ENCODE peak calls at places on chromosomes 2 and 18, in nine cellular contexts. One of them, this sample, is unnamed.

GRCh38 chr2:20362701-20363435 is 12.2 kb upstream of the PUM2 start:
- DNase-seq in GM13976: no peak
- DNase-seq in colonic mucosa: no peak
- DNase-seq in lower leg skin: no peak
- DNase-seq in GM06990: no peak
- DNase-seq in NB4: no peak
- DNase-seq in sigmoid colon: no peak
- DNase-seq in osteocyte: peak
- DNase-seq in K562: no peak
- DNase-seq in this sample: no peak

GRCh38 chr2:161788175-161788574 is 164.0 kb downstream of the SLC4A10 start:
- DNase-seq in GM13976: no peak
- DNase-seq in colonic mucosa: no peak
- DNase-seq in lower leg skin: no peak
- DNase-seq in GM06990: no peak
- DNase-seq in NB4: no peak
- DNase-seq in sigmoid colon: no peak
- DNase-seq in osteocyte: no peak
- DNase-seq in K562: no peak
- DNase-seq in this sample: no peak

GRCh38 chr2:210557721-210558120 is 1.3 kb downstream of the CPS1 start:
- DNase-seq in GM13976: no peak
- DNase-seq in colonic mucosa: no peak
- DNase-seq in lower leg skin: no peak
- DNase-seq in GM06990: no peak
- DNase-seq in NB4: no peak
- DNase-seq in sigmoid colon: no peak
- DNase-seq in osteocyte: no peak
- DNase-seq in K562: no peak
- DNase-seq in this sample: no peak

GRCh38 chr2:236912316-236913153 is 173.2 kb upstream of the COPS8 start:
- DNase-seq in GM13976: no peak
- DNase-seq in colonic mucosa: no peak
- DNase-seq in lower leg skin: no peak
- DNase-seq in GM06990: no peak
- DNase-seq in NB4: no peak
- DNase-seq in sigmoid colon: no peak
- DNase-seq in osteocyte: no peak
- DNase-seq in K562: no peak
- DNase-seq in this sample: no peak

GRCh38 chr18:52826994-52827393 is 487.0 kb downstream of the DCC start:
- DNase-seq in GM13976: no peak
- DNase-seq in colonic mucosa: no peak
- DNase-seq in lower leg skin: no peak
- DNase-seq in GM06990: no peak
- DNase-seq in NB4: no peak
- DNase-seq in sigmoid colon: no peak
- DNase-seq in osteocyte: no peak
- DNase-seq in K562: no peak
- DNase-seq in this sample: no peak

GRCh38 chr2:84077504-84077903 is 381.6 kb downstream of the SUCLG1 start:
- DNase-seq in GM13976: no peak
- DNase-seq in colonic mucosa: peak
- DNase-seq in lower leg skin: no peak
- DNase-seq in GM06990: no peak
- DNase-seq in NB4: peak
- DNase-seq in sigmoid colon: no peak
- DNase-seq in osteocyte: no peak
- DNase-seq in K562: peak
- DNase-seq in this sample: peak

GRCh38 chr2:203636896-203637818 is 69.3 kb upstream of the CD28 start:
- DNase-seq in GM13976: no peak
- DNase-seq in colonic mucosa: peak
- DNase-seq in lower leg skin: no peak
- DNase-seq in GM06990: no peak
- DNase-seq in NB4: peak
- DNase-seq in sigmoid colon: peak
- DNase-seq in osteocyte: no peak
- DNase-seq in K562: no peak
- DNase-seq in this sample: no peak

GRCh38 chr2:955829-956731 is 5.4 kb downstream of the SNTG2 start:
- DNase-seq in GM13976: no peak
- DNase-seq in colonic mucosa: no peak
- DNase-seq in lower leg skin: peak
- DNase-seq in GM06990: no peak
- DNase-seq in NB4: no peak
- DNase-seq in sigmoid colon: no peak
- DNase-seq in osteocyte: no peak
- DNase-seq in K562: no peak
- DNase-seq in this sample: no peak

GRCh38 chr2:129754431-129754830 is 225.0 kb upstream of the RAB6C start:
- DNase-seq in GM13976: no peak
- DNase-seq in colonic mucosa: no peak
- DNase-seq in lower leg skin: no peak
- DNase-seq in GM06990: no peak
- DNase-seq in NB4: no peak
- DNase-seq in sigmoid colon: no peak
- DNase-seq in osteocyte: no peak
- DNase-seq in K562: no peak
- DNase-seq in this sample: no peak

GRCh38 chr2:106562826-106563594 is 75.8 kb downstream of the CD8B2 start:
- DNase-seq in GM13976: no peak
- DNase-seq in colonic mucosa: no peak
- DNase-seq in lower leg skin: no peak
- DNase-seq in GM06990: no peak
- DNase-seq in NB4: no peak
- DNase-seq in sigmoid colon: peak
- DNase-seq in osteocyte: no peak
- DNase-seq in K562: no peak
- DNase-seq in this sample: peak
- TF ChIP-seq CTCF in GM13976: no peak
- TF ChIP-seq CTCF in colonic mucosa: no peak
- TF ChIP-seq CTCF in lower leg skin: no peak
- TF ChIP-seq CTCF in GM06990: no peak
- TF ChIP-seq CTCF in NB4: no peak
- TF ChIP-seq CTCF in sigmoid colon: no peak
- TF ChIP-seq CTCF in osteocyte: peak
- TF ChIP-seq CTCF in K562: peak
- TF ChIP-seq CTCF in this sample: no peak

GRCh38 chr2:239329972-239330572 is 70.7 kb downstream of the HDAC4 start:
- DNase-seq in GM13976: no peak
- DNase-seq in colonic mucosa: no peak
- DNase-seq in lower leg skin: no peak
- DNase-seq in GM06990: no peak
- DNase-seq in NB4: no peak
- DNase-seq in sigmoid colon: no peak
- DNase-seq in osteocyte: peak
- DNase-seq in K562: no peak
- DNase-seq in this sample: no peak

GRCh38 chr2:239327536-239328305 is 73.1 kb downstream of the HDAC4 start:
- DNase-seq in GM13976: no peak
- DNase-seq in colonic mucosa: no peak
- DNase-seq in lower leg skin: peak
- DNase-seq in GM06990: peak
- DNase-seq in NB4: no peak
- DNase-seq in sigmoid colon: no peak
- DNase-seq in osteocyte: peak
- DNase-seq in K562: no peak
- DNase-seq in this sample: no peak

GRCh38 chr2:239326831-239327535 is 73.8 kb downstream of the HDAC4 start:
- DNase-seq in GM13976: peak
- DNase-seq in colonic mucosa: peak
- DNase-seq in lower leg skin: peak
- DNase-seq in GM06990: peak
- DNase-seq in NB4: peak
- DNase-seq in sigmoid colon: peak
- DNase-seq in osteocyte: peak
- DNase-seq in K562: no peak
- DNase-seq in this sample: no peak

GRCh38 chr2:239329284-239329971 is 71.4 kb downstream of the HDAC4 start:
- DNase-seq in GM13976: no peak
- DNase-seq in colonic mucosa: no peak
- DNase-seq in lower leg skin: peak
- DNase-seq in GM06990: no peak
- DNase-seq in NB4: no peak
- DNase-seq in sigmoid colon: peak
- DNase-seq in osteocyte: peak
- DNase-seq in K562: no peak
- DNase-seq in this sample: no peak

GRCh38 chr2:239328306-239329191 is 72.3 kb downstream of the HDAC4 start:
- DNase-seq in GM13976: no peak
- DNase-seq in colonic mucosa: no peak
- DNase-seq in lower leg skin: peak
- DNase-seq in GM06990: no peak
- DNase-seq in NB4: no peak
- DNase-seq in sigmoid colon: peak
- DNase-seq in osteocyte: peak
- DNase-seq in K562: no peak
- DNase-seq in this sample: no peak
- TF ChIP-seq CTCF in GM13976: no peak
- TF ChIP-seq CTCF in colonic mucosa: no peak
- TF ChIP-seq CTCF in lower leg skin: no peak
- TF ChIP-seq CTCF in GM06990: no peak
- TF ChIP-seq CTCF in NB4: no peak
- TF ChIP-seq CTCF in sigmoid colon: no peak
- TF ChIP-seq CTCF in osteocyte: no peak
- TF ChIP-seq CTCF in K562: no peak
- TF ChIP-seq CTCF in this sample: no peak

GRCh38 chr2:135876066-135876711 is at the start of gene MCM6:
- DNase-seq in GM13976: peak
- DNase-seq in colonic mucosa: peak
- DNase-seq in lower leg skin: peak
- DNase-seq in GM06990: peak
- DNase-seq in NB4: peak
- DNase-seq in sigmoid colon: peak
- DNase-seq in osteocyte: peak
- DNase-seq in K562: peak
- DNase-seq in this sample: peak
- TF ChIP-seq CTCF in GM13976: no peak
- TF ChIP-seq CTCF in colonic mucosa: peak
- TF ChIP-seq CTCF in lower leg skin: no peak
- TF ChIP-seq CTCF in GM06990: no peak
- TF ChIP-seq CTCF in NB4: no peak
- TF ChIP-seq CTCF in sigmoid colon: no peak
- TF ChIP-seq CTCF in osteocyte: no peak
- TF ChIP-seq CTCF in K562: no peak
- TF ChIP-seq CTCF in this sample: no peak

GRCh38 chr2:159515482-159515881 is 100.9 kb downstream of the BAZ2B start:
- DNase-seq in GM13976: no peak
- DNase-seq in colonic mucosa: no peak
- DNase-seq in lower leg skin: no peak
- DNase-seq in GM06990: no peak
- DNase-seq in NB4: no peak
- DNase-seq in sigmoid colon: no peak
- DNase-seq in osteocyte: no peak
- DNase-seq in K562: no peak
- DNase-seq in this sample: no peak

GRCh38 chr2:159518321-159519005 is 97.9 kb downstream of the BAZ2B start:
- DNase-seq in GM13976: no peak
- DNase-seq in colonic mucosa: no peak
- DNase-seq in lower leg skin: no peak
- DNase-seq in GM06990: no peak
- DNase-seq in NB4: no peak
- DNase-seq in sigmoid colon: no peak
- DNase-seq in osteocyte: no peak
- DNase-seq in K562: no peak
- DNase-seq in this sample: no peak

GRCh38 chr2:159513745-159514144 is 102.6 kb downstream of the BAZ2B start:
- DNase-seq in GM13976: no peak
- DNase-seq in colonic mucosa: no peak
- DNase-seq in lower leg skin: no peak
- DNase-seq in GM06990: no peak
- DNase-seq in NB4: no peak
- DNase-seq in sigmoid colon: no peak
- DNase-seq in osteocyte: no peak
- DNase-seq in K562: no peak
- DNase-seq in this sample: no peak

GRCh38 chr2:159521272-159521671 is 95.1 kb downstream of the BAZ2B start:
- DNase-seq in GM13976: no peak
- DNase-seq in colonic mucosa: no peak
- DNase-seq in lower leg skin: no peak
- DNase-seq in GM06990: no peak
- DNase-seq in NB4: no peak
- DNase-seq in sigmoid colon: no peak
- DNase-seq in osteocyte: no peak
- DNase-seq in K562: no peak
- DNase-seq in this sample: no peak

DNA sequence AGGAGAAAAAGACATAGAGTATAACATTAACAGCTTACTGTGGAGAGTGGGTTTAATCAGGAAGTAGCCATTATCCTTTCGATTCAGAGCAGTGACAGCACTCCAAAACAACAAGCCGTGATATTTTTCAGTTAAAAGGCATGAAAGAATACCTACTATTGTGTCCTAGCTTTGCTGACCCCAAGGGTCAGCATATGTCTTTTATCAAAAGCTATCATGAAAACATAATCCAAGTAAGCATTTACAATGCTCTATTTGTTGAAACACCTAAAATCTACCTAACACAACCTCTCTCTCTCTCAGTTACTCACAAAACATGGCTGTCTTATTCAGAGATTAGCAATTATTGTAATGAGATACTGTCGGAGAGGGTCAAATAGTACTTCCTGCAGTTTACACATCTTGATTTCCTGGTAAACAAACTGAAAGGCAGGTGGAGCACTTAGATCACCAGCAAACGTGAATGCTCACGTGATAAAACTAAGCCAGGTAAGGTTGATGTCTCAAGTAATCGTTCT is 100.0 kb downstream of the BAZ2B start:
- DNase-seq in GM13976: peak
- DNase-seq in colonic mucosa: peak
- DNase-seq in lower leg skin: no peak
- DNase-seq in GM06990: peak
- DNase-seq in NB4: peak
- DNase-seq in sigmoid colon: no peak
- DNase-seq in osteocyte: no peak
- DNase-seq in K562: no peak
- DNase-seq in this sample: no peak
- TF ChIP-seq CTCF in GM13976: no peak
- TF ChIP-seq CTCF in colonic mucosa: no peak
- TF ChIP-seq CTCF in lower leg skin: no peak
- TF ChIP-seq CTCF in GM06990: no peak
- TF ChIP-seq CTCF in NB4: no peak
- TF ChIP-seq CTCF in sigmoid colon: no peak
- TF ChIP-seq CTCF in osteocyte: no peak
- TF ChIP-seq CTCF in K562: peak
- TF ChIP-seq CTCF in this sample: no peak

DNA sequence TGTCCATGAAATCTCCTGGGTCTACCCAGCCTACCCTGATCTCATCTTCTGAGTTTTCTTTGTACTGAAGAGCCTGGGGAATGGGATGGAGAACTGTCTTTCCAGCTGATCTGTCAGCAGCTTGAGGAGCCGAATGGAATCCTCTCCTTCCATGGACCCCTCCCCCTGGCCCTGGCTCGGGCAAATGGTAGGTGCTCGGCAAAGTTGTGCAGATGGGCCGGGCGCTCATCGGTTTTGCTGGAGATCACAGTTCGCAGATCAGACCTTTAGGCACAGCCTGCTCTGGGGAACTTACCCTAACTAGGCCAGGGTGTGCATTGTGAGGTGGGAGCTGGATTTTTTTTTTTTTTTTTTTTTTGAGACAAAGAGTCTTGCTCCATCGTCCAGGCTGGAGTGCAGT is 40.4 kb downstream of the LCT start:
- DNase-seq in GM13976: no peak
- DNase-seq in colonic mucosa: no peak
- DNase-seq in lower leg skin: peak
- DNase-seq in GM06990: no peak
- DNase-seq in NB4: no peak
- DNase-seq in sigmoid colon: no peak
- DNase-seq in osteocyte: no peak
- DNase-seq in K562: no peak
- DNase-seq in this sample: no peak
- TF ChIP-seq CTCF in GM13976: no peak
- TF ChIP-seq CTCF in colonic mucosa: no peak
- TF ChIP-seq CTCF in lower leg skin: no peak
- TF ChIP-seq CTCF in GM06990: no peak
- TF ChIP-seq CTCF in NB4: no peak
- TF ChIP-seq CTCF in sigmoid colon: no peak
- TF ChIP-seq CTCF in osteocyte: no peak
- TF ChIP-seq CTCF in K562: no peak
- TF ChIP-seq CTCF in this sample: no peak

This sample was measured in endothelial cell.